ENCODE peak calls at places on chromosomes 4 and X, in seven cellular contexts. One of them, this sample, is unnamed.

GRCh38 chr4:77434299-77435092 is 171.1 kb upstream of the CXCL13 start:
- DNase-seq in ELR: no peak
- DNase-seq in Right ventricle myocardium superior: peak
- DNase-seq in K562: no peak
- DNase-seq in activated CD4-positive, alpha-beta T cell treated with anti-CD3 and anti-CD28 coated beads for 48 hours: no peak
- DNase-seq in astrocyte of the cerebellum: no peak
- DNase-seq in lower lobe of right lung: peak
- DNase-seq in this sample: no peak

GRCh38 chr4:38188631-38189101 is 228.5 kb downstream of the PTTG2 start:
- DNase-seq in lower lobe of right lung: no peak
- DNase-seq in ELR: peak
- DNase-seq in activated CD4-positive, alpha-beta T cell treated with anti-CD3 and anti-CD28 coated beads for 48 hours: no peak
- DNase-seq in astrocyte of the cerebellum: no peak
- DNase-seq in K562: no peak
- DNase-seq in Right ventricle myocardium superior: no peak
- DNase-seq in this sample: no peak

GRCh38 chrX:72048515-72049455 is 82.9 kb downstream of the RTL5 start:
- DNase-seq in lower lobe of right lung: no peak
- DNase-seq in astrocyte of the cerebellum: no peak
- DNase-seq in Right ventricle myocardium superior: no peak
- DNase-seq in ELR: peak
- DNase-seq in K562: no peak
- DNase-seq in activated CD4-positive, alpha-beta T cell treated with anti-CD3 and anti-CD28 coated beads for 48 hours: no peak
- DNase-seq in this sample: no peak

GRCh38 chr4:102399021-102399420 is 53.7 kb upstream of the SLC39A8 start:
- DNase-seq in astrocyte of the cerebellum: no peak
- DNase-seq in ELR: no peak
- DNase-seq in activated CD4-positive, alpha-beta T cell treated with anti-CD3 and anti-CD28 coated beads for 48 hours: no peak
- DNase-seq in lower lobe of right lung: no peak
- DNase-seq in K562: no peak
- DNase-seq in Right ventricle myocardium superior: no peak
- DNase-seq in this sample: no peak

GRCh38 chrX:84219551-84219950 is 31.6 kb upstream of the RPS6KA6 start:
- DNase-seq in lower lobe of right lung: no peak
- DNase-seq in K562: no peak
- DNase-seq in astrocyte of the cerebellum: no peak
- DNase-seq in ELR: no peak
- DNase-seq in activated CD4-positive, alpha-beta T cell treated with anti-CD3 and anti-CD28 coated beads for 48 hours: no peak
- DNase-seq in Right ventricle myocardium superior: no peak
- DNase-seq in this sample: no peak

GRCh38 chrX:133654801-133655200 is 239.5 kb upstream of the GPC4 start:
- DNase-seq in ELR: no peak
- DNase-seq in astrocyte of the cerebellum: no peak
- DNase-seq in Right ventricle myocardium superior: no peak
- DNase-seq in lower lobe of right lung: no peak
- DNase-seq in K562: no peak
- DNase-seq in activated CD4-positive, alpha-beta T cell treated with anti-CD3 and anti-CD28 coated beads for 48 hours: no peak
- DNase-seq in this sample: no peak

GRCh38 chr4:102344520-102344954 is 745 bp downstream of the SLC39A8 start:
- DNase-seq in ELR: peak
- DNase-seq in astrocyte of the cerebellum: no peak
- DNase-seq in activated CD4-positive, alpha-beta T cell treated with anti-CD3 and anti-CD28 coated beads for 48 hours: peak
- DNase-seq in lower lobe of right lung: peak
- DNase-seq in K562: peak
- DNase-seq in Right ventricle myocardium superior: peak
- DNase-seq in this sample: peak

GRCh38 chr4:128068927-128069326 is 7.8 kb downstream of the LARP1B start:
- DNase-seq in Right ventricle myocardium superior: no peak
- DNase-seq in ELR: peak
- DNase-seq in activated CD4-positive, alpha-beta T cell treated with anti-CD3 and anti-CD28 coated beads for 48 hours: peak
- DNase-seq in astrocyte of the cerebellum: no peak
- DNase-seq in lower lobe of right lung: no peak
- DNase-seq in K562: peak
- DNase-seq in this sample: no peak

GRCh38 chrX:125340508-125340907 is 20.8 kb downstream of the TEX13C start:
- DNase-seq in astrocyte of the cerebellum: no peak
- DNase-seq in Right ventricle myocardium superior: no peak
- DNase-seq in K562: peak
- DNase-seq in lower lobe of right lung: no peak
- DNase-seq in activated CD4-positive, alpha-beta T cell treated with anti-CD3 and anti-CD28 coated beads for 48 hours: no peak
- DNase-seq in ELR: no peak
- DNase-seq in this sample: no peak

GRCh38 chr4:112593438-112594133 is 43.1 kb downstream of the ZGRF1 start:
- DNase-seq in lower lobe of right lung: no peak
- DNase-seq in activated CD4-positive, alpha-beta T cell treated with anti-CD3 and anti-CD28 coated beads for 48 hours: no peak
- DNase-seq in Right ventricle myocardium superior: no peak
- DNase-seq in ELR: no peak
- DNase-seq in astrocyte of the cerebellum: no peak
- DNase-seq in K562: no peak
- DNase-seq in this sample: no peak

GRCh38 chrX:10433296-10433965 is 187.0 kb downstream of the MID1 start:
- DNase-seq in K562: no peak
- DNase-seq in ELR: no peak
- DNase-seq in Right ventricle myocardium superior: no peak
- DNase-seq in astrocyte of the cerebellum: no peak
- DNase-seq in lower lobe of right lung: no peak
- DNase-seq in activated CD4-positive, alpha-beta T cell treated with anti-CD3 and anti-CD28 coated beads for 48 hours: no peak
- DNase-seq in this sample: no peak

GRCh38 chrX:149570668-149571067 is 16.6 kb downstream of the MAGEA9B start:
- DNase-seq in ELR: peak
- DNase-seq in Right ventricle myocardium superior: no peak
- DNase-seq in lower lobe of right lung: no peak
- DNase-seq in astrocyte of the cerebellum: no peak
- DNase-seq in K562: peak
- DNase-seq in activated CD4-positive, alpha-beta T cell treated with anti-CD3 and anti-CD28 coated beads for 48 hours: no peak
- DNase-seq in this sample: peak

GRCh38 chr4:153725070-153725810 is 34.6 kb downstream of the RNF175 start:
- DNase-seq in Right ventricle myocardium superior: no peak
- DNase-seq in lower lobe of right lung: no peak
- DNase-seq in K562: no peak
- DNase-seq in ELR: no peak
- DNase-seq in astrocyte of the cerebellum: no peak
- DNase-seq in activated CD4-positive, alpha-beta T cell treated with anti-CD3 and anti-CD28 coated beads for 48 hours: no peak
- DNase-seq in this sample: no peak

GRCh38 chr4:86940176-86940575 is 5.4 kb downstream of the AFF1 start:
- DNase-seq in activated CD4-positive, alpha-beta T cell treated with anti-CD3 and anti-CD28 coated beads for 48 hours: no peak
- DNase-seq in ELR: no peak
- DNase-seq in Right ventricle myocardium superior: no peak
- DNase-seq in K562: no peak
- DNase-seq in astrocyte of the cerebellum: no peak
- DNase-seq in lower lobe of right lung: no peak
- DNase-seq in this sample: no peak

GRCh38 chr4:39889226-39889625 is 88.5 kb downstream of the PDS5A start:
- DNase-seq in astrocyte of the cerebellum: no peak
- DNase-seq in Right ventricle myocardium superior: no peak
- DNase-seq in ELR: no peak
- DNase-seq in K562: no peak
- DNase-seq in activated CD4-positive, alpha-beta T cell treated with anti-CD3 and anti-CD28 coated beads for 48 hours: no peak
- DNase-seq in lower lobe of right lung: no peak
- DNase-seq in this sample: no peak

GRCh38 chr4:94843222-94843621 is 85.5 kb downstream of the BMPR1B start:
- DNase-seq in lower lobe of right lung: no peak
- DNase-seq in astrocyte of the cerebellum: no peak
- DNase-seq in ELR: no peak
- DNase-seq in K562: no peak
- DNase-seq in Right ventricle myocardium superior: no peak
- DNase-seq in activated CD4-positive, alpha-beta T cell treated with anti-CD3 and anti-CD28 coated beads for 48 hours: no peak
- DNase-seq in this sample: no peak

GRCh38 chr4:173231916-173232315 is 63.3 kb downstream of the GALNT7 start:
- DNase-seq in activated CD4-positive, alpha-beta T cell treated with anti-CD3 and anti-CD28 coated beads for 48 hours: no peak
- DNase-seq in astrocyte of the cerebellum: no peak
- DNase-seq in K562: peak
- DNase-seq in ELR: peak
- DNase-seq in Right ventricle myocardium superior: no peak
- DNase-seq in lower lobe of right lung: no peak
- DNase-seq in this sample: no peak

This sample was measured in AG09319.